ENCODE peak calls at places on chromosomes 3 and 15, in eight cellular contexts. D, O, Q, K, E, G, C and X are unnamed samples.
A peak's percentile ranks its signal among the peaks of the same experiment; 100 is the strongest.

GRCh38 chr3:169940486-169941181 is 26.0 kb upstream of the SEC62 start:
- DNase-seq in D (no peak), O (no peak), Q (no peak), K (no peak), E (no peak), G (no peak), C (no peak), X (no peak)

GRCh38 chr15:69021895-69022294 is 7.4 kb downstream of the NOX5 start:
- DNase-seq in D (no peak), O (no peak), Q (no peak), K (no peak), E (no peak), G (no peak), C (no peak), X (no peak)

GRCh38 chr3:46565607-46566039 is 479 bp downstream of the LRRC2 start:
- DNase-seq in D (no peak), O (peak; percentile 33), Q (no peak), K (peak; percentile 89), E (no peak), G (peak; percentile 63), C (peak; percentile 44), X (no peak)

GRCh38 chr3:138125548-138126221 is 6.5 kb downstream of the A4GNT start:
- DNase-seq in D (no peak), O (peak; percentile 32), Q (no peak), K (no peak), E (no peak), G (no peak), C (no peak), X (no peak)

GRCh38 chr3:66989860-66990696 is 8.0 kb upstream of the KBTBD8 start:
- DNase-seq in D (no peak), O (no peak), Q (no peak), K (peak; percentile 68), E (no peak), G (no peak), C (no peak), X (no peak)

GRCh38 chr3:126287536-126288181 is 69.5 kb downstream of the KLF15 start:
- DNase-seq in D (no peak), O (peak; percentile 85), Q (peak; percentile 58), K (peak; percentile 79), E (no peak), G (peak; percentile 87), C (peak; percentile 51), X (peak; percentile 77)

GRCh38 chr3:99741588-99741987 is 76.1 kb upstream of the CMSS1 start:
- DNase-seq in D (no peak), O (no peak), Q (no peak), K (no peak), E (no peak), G (no peak), C (no peak), X (no peak)

GRCh38 chr3:140384876-140385275 is 293.0 kb upstream of the TRIM42 start:
- DNase-seq in D (no peak), O (no peak), Q (no peak), K (no peak), E (no peak), G (no peak), C (no peak), X (no peak)

GRCh38 chr3:13388816-13389215 is 31.3 kb downstream of the NUP210 start:
- DNase-seq in D (no peak), O (no peak), Q (no peak), K (no peak), E (no peak), G (no peak), C (no peak), X (no peak)

GRCh38 chr3:46124216-46125143 is 83.6 kb downstream of the CCR1 start:
- DNase-seq in D (no peak), O (no peak), Q (no peak), K (no peak), E (no peak), G (no peak), C (no peak), X (no peak)

GRCh38 chr3:93989241-93989640 is 9.3 kb downstream of the ARL13B start:
- DNase-seq in D (no peak), O (no peak), Q (no peak), K (peak; percentile 31), E (no peak), G (no peak), C (no peak), X (no peak)

GRCh38 chr3:110846971-110847370 is 224.6 kb upstream of the NECTIN3 start:
- DNase-seq in D (no peak), O (no peak), Q (no peak), K (no peak), E (no peak), G (no peak), C (no peak), X (no peak)

GRCh38 chr3:130658666-130659065 is 88.0 kb downstream of the PIK3R4 start:
- DNase-seq in D (no peak), O (no peak), Q (no peak), K (peak; percentile 7), E (no peak), G (no peak), C (no peak), X (no peak)

GRCh38 chr3:15360786-15361493 is 28.6 kb upstream of the SH3BP5 start:
- DNase-seq in D (no peak), O (no peak), Q (no peak), K (no peak), E (no peak), G (no peak), C (no peak), X (no peak)

GRCh38 chr3:15359677-15360397 is 27.5 kb upstream of the SH3BP5 start:
- DNase-seq in D (no peak), O (no peak), Q (no peak), K (no peak), E (no peak), G (no peak), C (no peak), X (no peak)

GRCh38 chr3:15367059-15367458 is 34.7 kb upstream of the SH3BP5 start:
- DNase-seq in D (no peak), O (no peak), Q (no peak), K (no peak), E (no peak), G (no peak), C (no peak), X (no peak)

GRCh38 chr3:15356186-15356585 is 23.8 kb upstream of the SH3BP5 start:
- DNase-seq in D (no peak), O (no peak), Q (no peak), K (peak; percentile 45), E (no peak), G (no peak), C (no peak), X (no peak)

GRCh38 chr3:15361494-15362214 is 29.3 kb upstream of the SH3BP5 start:
- DNase-seq in D (no peak), O (no peak), Q (peak; percentile 21), K (peak; percentile 58), E (no peak), G (no peak), C (no peak), X (no peak)
- H3K27ac ChIP-seq in D (peak overlapping the region; percentile 24), O (no peak overlapping the region), Q (no peak overlapping the region), K (no peak overlapping the region), E (no peak overlapping the region), G (no peak overlapping the region), C (no peak overlapping the region), X (peak overlapping the region; percentile 54)

GRCh38 chr3:11568503-11569155 is 75.1 kb downstream of the VGLL4 start:
- DNase-seq in D (no peak), O (no peak), Q (no peak), K (no peak), E (no peak), G (peak; percentile 90), C (peak; percentile 62), X (no peak)

GRCh38 chr3:11567516-11568467 is 75.9 kb downstream of the VGLL4 start:
- DNase-seq in D (no peak), O (no peak), Q (no peak), K (no peak), E (no peak), G (no peak), C (no peak), X (no peak)

GRCh38 chr3:11570789-11571495 is 72.8 kb downstream of the VGLL4 start:
- DNase-seq in D (no peak), O (no peak), Q (no peak), K (no peak), E (no peak), G (no peak), C (no peak), X (no peak)

GRCh38 chr3:11570251-11570650 is 73.5 kb downstream of the VGLL4 start:
- DNase-seq in D (no peak), O (no peak), Q (no peak), K (no peak), E (no peak), G (no peak), C (no peak), X (no peak)

GRCh38 chr3:11569156-11569741 is 74.5 kb downstream of the VGLL4 start:
- DNase-seq in D (no peak), O (no peak), Q (no peak), K (no peak), E (no peak), G (no peak), C (no peak), X (no peak)
- H3K4me3 ChIP-seq in D (no peak overlapping the region), O (no peak overlapping the region), Q (no peak overlapping the region), K (no peak overlapping the region), E (no peak overlapping the region), G (no peak overlapping the region), C (no peak overlapping the region), X (no peak overlapping the region)

DNA sequence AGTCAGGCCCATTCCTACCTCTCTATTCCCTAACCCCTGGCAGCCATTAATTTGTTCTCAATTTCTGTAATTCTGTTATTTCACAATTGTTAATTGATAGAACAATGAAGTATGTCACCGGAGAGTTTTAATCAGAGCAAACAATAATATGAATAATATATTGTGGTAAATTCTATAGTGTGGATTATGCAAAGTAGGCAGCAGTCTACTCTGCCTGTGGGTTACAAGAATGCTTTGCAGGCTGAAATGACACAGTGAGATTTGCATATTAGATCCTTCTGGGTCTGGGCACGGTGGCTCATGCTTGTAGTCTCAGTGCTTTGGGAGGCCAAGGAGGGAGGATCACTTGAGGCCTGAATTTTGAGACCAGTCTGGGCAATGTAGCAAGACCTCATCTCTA is 12.4 kb downstream of the COPG1 start:
- DNase-seq in D (no peak), O (no peak), Q (no peak), K (no peak), E (no peak), G (no peak), C (no peak), X (no peak)
- H3K36me3 ChIP-seq in D (peaks cover 90% of the 10 kb centered on the region), O (peaks cover 69% of the 10 kb centered on the region), Q (peaks cover 63% of the 10 kb centered on the region), K (peaks cover 40% of the 10 kb centered on the region), E (peaks cover 76% of the 10 kb centered on the region), G (peaks cover 98% of the 10 kb centered on the region), C (peaks cover 33% of the 10 kb centered on the region), X (peaks cover 100% of the 10 kb centered on the region)

GRCh38 chr3:59559721-59560514 is 510.1 kb upstream of the CFAP20DC start:
- DNase-seq in D (no peak), O (no peak), Q (no peak), K (peak; percentile 87), E (no peak), G (no peak), C (no peak), X (no peak)

GRCh38 chr3:59555593-59556315 is 505.9 kb upstream of the CFAP20DC start:
- DNase-seq in D (no peak), O (no peak), Q (no peak), K (no peak), E (no peak), G (no peak), C (no peak), X (no peak)

GRCh38 chr3:59563966-59564365 is 514.1 kb upstream of the CFAP20DC start:
- DNase-seq in D (no peak), O (no peak), Q (no peak), K (no peak), E (no peak), G (no peak), C (no peak), X (no peak)

GRCh38 chr3:59563072-59563605 is 513.3 kb upstream of the CFAP20DC start:
- DNase-seq in D (no peak), O (no peak), Q (no peak), K (no peak), E (no peak), G (no peak), C (no peak), X (no peak)

GRCh38 chr3:59558906-59559720 is 509.3 kb upstream of the CFAP20DC start:
- DNase-seq in D (no peak), O (no peak), Q (no peak), K (no peak), E (no peak), G (no peak), C (no peak), X (no peak)
- H3K27ac ChIP-seq in D (no peak overlapping the region), O (no peak overlapping the region), Q (no peak overlapping the region), K (no peak overlapping the region), E (no peak overlapping the region), G (no peak overlapping the region), C (no peak overlapping the region), X (no peak overlapping the region)